ENCODE peak calls at places on chromosome 13, in seven cellular contexts. One of them, this sample, is unnamed.

GRCh38 chr13:72763411-72763810 is 18.3 kb downstream of the DIS3 start:
- DNase-seq in fibroblast of lung: peak; percentile 1
- DNase-seq in HFFc6: no peak
- DNase-seq in T-cell: no peak
- DNase-seq in colonic mucosa: no peak
- DNase-seq in Ammon's horn: no peak
- DNase-seq in psoas muscle: no peak
- DNase-seq in this sample: no peak

GRCh38 chr13:82878536-82878935 is 1003.7 kb downstream of the SLITRK1 start:
- DNase-seq in HFFc6: peak; percentile 62
- DNase-seq in T-cell: no peak
- DNase-seq in psoas muscle: no peak
- DNase-seq in colonic mucosa: no peak
- DNase-seq in fibroblast of lung: peak; percentile 30
- DNase-seq in Ammon's horn: no peak
- DNase-seq in this sample: no peak

GRCh38 chr13:110328509-110328908 is 21.4 kb downstream of the COL4A2 start:
- DNase-seq in HFFc6: no peak
- DNase-seq in T-cell: no peak
- DNase-seq in fibroblast of lung: peak; percentile 47
- DNase-seq in Ammon's horn: no peak
- DNase-seq in psoas muscle: no peak
- DNase-seq in colonic mucosa: no peak
- DNase-seq in this sample: no peak

GRCh38 chr13:49356224-49356623 is 87.6 kb downstream of the CAB39L start:
- DNase-seq in T-cell: no peak
- DNase-seq in psoas muscle: no peak
- DNase-seq in fibroblast of lung: peak; percentile 97
- DNase-seq in Ammon's horn: no peak
- DNase-seq in colonic mucosa: no peak
- DNase-seq in HFFc6: peak; percentile 89
- DNase-seq in this sample: no peak

GRCh38 chr13:35388456-35388855 is 88.0 kb downstream of the MAB21L1 start:
- DNase-seq in Ammon's horn: no peak
- DNase-seq in colonic mucosa: no peak
- DNase-seq in psoas muscle: no peak
- DNase-seq in fibroblast of lung: no peak
- DNase-seq in T-cell: no peak
- DNase-seq in HFFc6: no peak
- DNase-seq in this sample: no peak

GRCh38 chr13:112143753-112144615 is 77.0 kb downstream of the SOX1 start:
- DNase-seq in HFFc6: no peak
- DNase-seq in fibroblast of lung: no peak
- DNase-seq in colonic mucosa: no peak
- DNase-seq in Ammon's horn: no peak
- DNase-seq in T-cell: no peak
- DNase-seq in psoas muscle: no peak
- DNase-seq in this sample: no peak

GRCh38 chr13:54890976-54891375 is 1862.4 kb downstream of the OLFM4 start:
- DNase-seq in colonic mucosa: no peak
- DNase-seq in fibroblast of lung: no peak
- DNase-seq in T-cell: no peak
- DNase-seq in HFFc6: no peak
- DNase-seq in psoas muscle: no peak
- DNase-seq in Ammon's horn: no peak
- DNase-seq in this sample: no peak

GRCh38 chr13:31015207-31015606 is 82.8 kb downstream of the TEX26 start:
- DNase-seq in T-cell: no peak
- DNase-seq in HFFc6: no peak
- DNase-seq in colonic mucosa: no peak
- DNase-seq in psoas muscle: no peak
- DNase-seq in fibroblast of lung: no peak
- DNase-seq in Ammon's horn: no peak
- DNase-seq in this sample: no peak

GRCh38 chr13:113904411-113904810 is 40.5 kb upstream of the GAS6 start:
- DNase-seq in fibroblast of lung: no peak
- DNase-seq in HFFc6: no peak
- DNase-seq in Ammon's horn: peak; percentile 88
- DNase-seq in psoas muscle: peak; percentile 80
- DNase-seq in colonic mucosa: peak; percentile 44
- DNase-seq in T-cell: no peak
- DNase-seq in this sample: peak; percentile 82

GRCh38 chr13:102556806-102557205 is 40.0 kb upstream of the TPP2 start:
- DNase-seq in Ammon's horn: no peak
- DNase-seq in HFFc6: no peak
- DNase-seq in fibroblast of lung: no peak
- DNase-seq in T-cell: no peak
- DNase-seq in psoas muscle: no peak
- DNase-seq in colonic mucosa: no peak
- DNase-seq in this sample: no peak

GRCh38 chr13:64276232-64276631 is 2860.6 kb upstream of the PCDH20 start:
- DNase-seq in colonic mucosa: no peak
- DNase-seq in Ammon's horn: no peak
- DNase-seq in HFFc6: no peak
- DNase-seq in psoas muscle: no peak
- DNase-seq in fibroblast of lung: peak; percentile 36
- DNase-seq in T-cell: no peak
- DNase-seq in this sample: no peak

GRCh38 chr13:93355094-93355493 is 128.5 kb downstream of the GPC6 start:
- DNase-seq in colonic mucosa: no peak
- DNase-seq in psoas muscle: no peak
- DNase-seq in HFFc6: no peak
- DNase-seq in fibroblast of lung: no peak
- DNase-seq in T-cell: no peak
- DNase-seq in Ammon's horn: no peak
- DNase-seq in this sample: no peak

GRCh38 chr13:91313581-91313980 is 33.9 kb upstream of the MIR17HG start:
- DNase-seq in psoas muscle: no peak
- DNase-seq in HFFc6: no peak
- DNase-seq in colonic mucosa: no peak
- DNase-seq in fibroblast of lung: no peak
- DNase-seq in Ammon's horn: no peak
- DNase-seq in T-cell: no peak
- DNase-seq in this sample: no peak

GRCh38 chr13:113327391-113327765 is 30.3 kb downstream of the LAMP1 start:
- DNase-seq in fibroblast of lung: no peak
- DNase-seq in psoas muscle: peak; percentile 72
- DNase-seq in T-cell: no peak
- DNase-seq in HFFc6: no peak
- DNase-seq in Ammon's horn: no peak
- DNase-seq in colonic mucosa: no peak
- DNase-seq in this sample: no peak

GRCh38 chr13:71610876-71611275 is 256.1 kb downstream of the DACH1 start:
- DNase-seq in fibroblast of lung: no peak
- DNase-seq in T-cell: no peak
- DNase-seq in colonic mucosa: no peak
- DNase-seq in HFFc6: no peak
- DNase-seq in Ammon's horn: no peak
- DNase-seq in psoas muscle: no peak
- DNase-seq in this sample: no peak

GRCh38 chr13:28659611-28659970 is 661 bp downstream of the POMP start:
- DNase-seq in Ammon's horn: no peak
- DNase-seq in HFFc6: peak; percentile 48
- DNase-seq in colonic mucosa: no peak
- DNase-seq in fibroblast of lung: peak; percentile 72
- DNase-seq in T-cell: no peak
- DNase-seq in psoas muscle: no peak
- DNase-seq in this sample: no peak

GRCh38 chr13:37777676-37778075 is 91.9 kb downstream of the TRPC4 start:
- DNase-seq in fibroblast of lung: peak; percentile 63
- DNase-seq in T-cell: no peak
- DNase-seq in psoas muscle: no peak
- DNase-seq in colonic mucosa: no peak
- DNase-seq in HFFc6: no peak
- DNase-seq in Ammon's horn: no peak
- DNase-seq in this sample: no peak

GRCh38 chr13:46373623-46374022 is 13.4 kb downstream of the RUBCNL start:
- DNase-seq in Ammon's horn: no peak
- DNase-seq in T-cell: no peak
- DNase-seq in HFFc6: no peak
- DNase-seq in psoas muscle: no peak
- DNase-seq in colonic mucosa: peak; percentile 61
- DNase-seq in fibroblast of lung: no peak
- DNase-seq in this sample: no peak

GRCh38 chr13:48221301-48222190 is 11.5 kb upstream of the ITM2B start:
- DNase-seq in Ammon's horn: no peak
- DNase-seq in psoas muscle: no peak
- DNase-seq in T-cell: no peak
- DNase-seq in HFFc6: no peak
- DNase-seq in colonic mucosa: no peak
- DNase-seq in fibroblast of lung: no peak
- DNase-seq in this sample: no peak

GRCh38 chr13:25659091-25659502 is 287.3 kb downstream of the ATP8A2 start:
- DNase-seq in psoas muscle: no peak
- DNase-seq in HFFc6: no peak
- DNase-seq in Ammon's horn: no peak
- DNase-seq in colonic mucosa: no peak
- DNase-seq in T-cell: no peak
- DNase-seq in fibroblast of lung: peak; percentile 16
- DNase-seq in this sample: no peak

GRCh38 chr13:114129649-114130062 is 2.8 kb downstream of the RASA3 start:
- DNase-seq in fibroblast of lung: no peak
- DNase-seq in psoas muscle: no peak
- DNase-seq in T-cell: no peak
- DNase-seq in HFFc6: no peak
- DNase-seq in Ammon's horn: no peak
- DNase-seq in colonic mucosa: no peak
- DNase-seq in this sample: no peak

GRCh38 chr13:102948006-102948405 is 102.2 kb downstream of the ERCC5 start:
- DNase-seq in fibroblast of lung: peak; percentile 5
- DNase-seq in HFFc6: no peak
- DNase-seq in colonic mucosa: no peak
- DNase-seq in T-cell: no peak
- DNase-seq in Ammon's horn: peak; percentile 91
- DNase-seq in psoas muscle: no peak
- DNase-seq in this sample: no peak

GRCh38 chr13:44718467-44718866 is 142.3 kb upstream of the TSC22D1 start:
- DNase-seq in T-cell: no peak
- DNase-seq in colonic mucosa: no peak
- DNase-seq in fibroblast of lung: no peak
- DNase-seq in Ammon's horn: no peak
- DNase-seq in psoas muscle: no peak
- DNase-seq in HFFc6: no peak
- DNase-seq in this sample: no peak

GRCh38 chr13:113207890-113208423 is 512 bp downstream of the PCID2 start:
- DNase-seq in HFFc6: peak; percentile 45
- DNase-seq in colonic mucosa: peak; percentile 50
- DNase-seq in psoas muscle: no peak
- DNase-seq in Ammon's horn: no peak
- DNase-seq in fibroblast of lung: peak; percentile 61
- DNase-seq in T-cell: no peak
- DNase-seq in this sample: peak; percentile 57

GRCh38 chr13:51330741-51331140 is 8.8 kb upstream of the SERPINE3 start:
- DNase-seq in T-cell: no peak
- DNase-seq in HFFc6: peak; percentile 30
- DNase-seq in psoas muscle: no peak
- DNase-seq in colonic mucosa: no peak
- DNase-seq in fibroblast of lung: peak; percentile 78
- DNase-seq in Ammon's horn: no peak
- DNase-seq in this sample: no peak

GRCh38 chr13:49664606-49665005 is 26.7 kb downstream of the EBPL start:
- DNase-seq in T-cell: no peak
- DNase-seq in Ammon's horn: no peak
- DNase-seq in colonic mucosa: no peak
- DNase-seq in psoas muscle: no peak
- DNase-seq in HFFc6: no peak
- DNase-seq in fibroblast of lung: no peak
- DNase-seq in this sample: no peak

GRCh38 chr13:106416645-106417044 is 118.8 kb downstream of the EFNB2 start:
- DNase-seq in fibroblast of lung: no peak
- DNase-seq in colonic mucosa: no peak
- DNase-seq in Ammon's horn: no peak
- DNase-seq in HFFc6: no peak
- DNase-seq in psoas muscle: no peak
- DNase-seq in T-cell: no peak
- DNase-seq in this sample: no peak

GRCh38 chr13:43942301-43942700 is 62.6 kb downstream of the LACC1 start:
- DNase-seq in Ammon's horn: no peak
- DNase-seq in psoas muscle: no peak
- DNase-seq in T-cell: no peak
- DNase-seq in colonic mucosa: no peak
- DNase-seq in HFFc6: no peak
- DNase-seq in fibroblast of lung: peak; percentile 53
- DNase-seq in this sample: no peak

GRCh38 chr13:110648848-110649421 is 33.6 kb downstream of the NAXD start:
- DNase-seq in colonic mucosa: peak; percentile 16
- DNase-seq in fibroblast of lung: no peak
- DNase-seq in psoas muscle: peak; percentile 35
- DNase-seq in Ammon's horn: no peak
- DNase-seq in HFFc6: no peak
- DNase-seq in T-cell: no peak
- DNase-seq in this sample: no peak

GRCh38 chr13:108060111-108060510 is 155.2 kb downstream of the LIG4 start:
- DNase-seq in Ammon's horn: no peak
- DNase-seq in fibroblast of lung: no peak
- DNase-seq in HFFc6: no peak
- DNase-seq in psoas muscle: no peak
- DNase-seq in T-cell: no peak
- DNase-seq in colonic mucosa: no peak
- DNase-seq in this sample: no peak

This sample was measured in left ventricle myocardium superior.